ENCODE peak calls at places on chromosomes 6 and 20, in six cellular contexts. F is NCI-H1092 treated with DMSO at 0.1 percent for 48 hours, L is omental fat pad, V is amniotic stem cell, J is iris pigment epithelial cell, W is HTR-8/SVneo. Q is an unnamed sample.

GRCh38 chr6:165401092-165401491 is 91.7 kb upstream of the C6orf118 start:
- DNase-seq in F (no peak), L (no peak), V (no peak), J (no peak), W (no peak), Q (no peak)

GRCh38 chr20:37323985-37324384 is 22.0 kb upstream of the SRC start:
- DNase-seq in F (no peak), L (no peak), V (peak; percentile 79), J (peak; percentile 77), W (no peak), Q (no peak)

GRCh38 chr6:52160468-52161104 is 25.6 kb upstream of the IL17A start:
- DNase-seq in F (no peak), L (no peak), V (no peak), J (no peak), W (no peak), Q (no peak)

GRCh38 chr20:5168582-5169396 is 42.0 kb downstream of the CDS2 start:
- DNase-seq in F (peak; percentile 65), L (no peak), V (no peak), J (peak; percentile 48), W (peak; percentile 54), Q (peak; percentile 82)

GRCh38 chr6:118810420-118811027 is 83.4 kb upstream of the ASF1A start:
- DNase-seq in F (no peak), L (no peak), V (no peak), J (no peak), W (no peak), Q (no peak)

GRCh38 chr6:27133281-27134227 is 113.9 kb upstream of the PRSS16 start:
- DNase-seq in F (peak; percentile 45), L (no peak), V (peak; percentile 82), J (peak; percentile 84), W (no peak), Q (peak; percentile 78)

GRCh38 chr20:61557603-61558002 is 305.5 kb downstream of the CDH4 start:
- DNase-seq in F (no peak), L (no peak), V (no peak), J (no peak), W (no peak), Q (no peak)

GRCh38 chr6:159943101-159943632 is 25.7 kb upstream of the IGF2R start:
- DNase-seq in F (no peak), L (no peak), V (no peak), J (peak; percentile 61), W (no peak), Q (no peak)

GRCh38 chr6:108710046-108710445 is 138.2 kb upstream of the ARMC2 start:
- DNase-seq in F (no peak), L (no peak), V (no peak), J (no peak), W (no peak), Q (no peak)

GRCh38 chr6:99334526-99335127 is 14.8 kb downstream of the FAXC start:
- DNase-seq in F (peak; percentile 18), L (no peak), V (no peak), J (peak; percentile 66), W (peak; percentile 26), Q (peak; percentile 56)